ENCODE peak calls at places on chromosome 11, in ten cellular contexts. U is globus pallidus; J is C1 segment of cervical spinal cord; V is stimulated activated CD4-positive, alpha-beta T cell treated with anti-CD3 and anti-CD28 coated beads, Interleukin-1b, Interleukin-23, amount 100 ng/mL, for 24 hours; Y is AML-193; N is T-helper 17 cell; T is HFF-Myc; F is Calu3; D is EH; O is stomach. X is an unnamed sample.
A peak's percentile ranks its signal among the peaks of the same experiment; 100 is the strongest.

GRCh38 chr11:111344032-111344431 is 35.0 kb downstream of the POU2AF1 start:
- DNase-seq in F (no peak), Y (no peak), V (no peak), O (no peak), T (no peak), N (no peak), U (no peak), D (peak; percentile 75), J (no peak), X (no peak)

GRCh38 chr11:62806611-62807121 is 1.4 kb upstream of the NXF1 start:
- DNase-seq in F (no peak), O (no peak), J (no peak), Y (peak; percentile 52), N (no peak), T (no peak), U (peak; percentile 18), V (no peak), D (peak; percentile 39), X (no peak)

GRCh38 chr11:83072689-83073242 is 1.1 kb upstream of the RAB30 start:
- DNase-seq in V (no peak), O (no peak), T (no peak), U (no peak), N (no peak), J (no peak), Y (no peak), F (no peak), D (no peak), X (no peak)

GRCh38 chr11:71502026-71502425 is 25.0 kb upstream of the KRTAP5-7 start:
- DNase-seq in N (no peak), J (no peak), U (no peak), Y (no peak), F (no peak), V (no peak), T (no peak), D (no peak), O (no peak), X (no peak)

GRCh38 chr11:888290-889212 is 22.1 kb downstream of the CHID1 start:
- DNase-seq in J (no peak), T (no peak), V (no peak), U (no peak), F (no peak), O (no peak), D (no peak), N (no peak), Y (no peak), X (no peak)

GRCh38 chr11:116536416-116536815 is 236.4 kb downstream of the BUD13 start:
- DNase-seq in Y (no peak), N (no peak), U (no peak), T (no peak), F (no peak), J (no peak), O (peak; percentile 15), D (no peak), V (no peak), X (no peak)

GRCh38 chr11:803770-804598 is 1.0 kb downstream of the PIDD1 start:
- DNase-seq in D (peak; percentile 24), N (no peak), J (no peak), F (no peak), T (no peak), V (no peak), U (no peak), O (no peak), Y (no peak), X (no peak)

GRCh38 chr11:133718238-133718637 is 127.1 kb downstream of the SPATA19 start:
- DNase-seq in U (no peak), O (no peak), D (no peak), F (no peak), N (no peak), T (no peak), Y (no peak), J (no peak), V (no peak), X (no peak)

GRCh38 chr11:131095501-131096185 is 179.4 kb upstream of the SNX19 start:
- DNase-seq in N (no peak), V (no peak), Y (no peak), T (no peak), F (no peak), O (no peak), J (no peak), U (no peak), D (no peak), X (no peak)

GRCh38 chr11:65611028-65611757 is 2.8 kb downstream of the MAP3K11 start:
- DNase-seq in J (peak; percentile 87), T (no peak), Y (peak; percentile 77), U (peak; percentile 96), O (no peak), F (no peak), D (peak; percentile 38), N (no peak), V (no peak), X (peak; percentile 78)

GRCh38 chr11:125457814-125458343 is 38.2 kb downstream of the FEZ1 start:
- DNase-seq in Y (no peak), F (peak; percentile 10), O (no peak), N (no peak), U (peak; percentile 95), T (no peak), J (peak; percentile 51), D (peak; percentile 61), V (no peak), X (peak; percentile 79)